ENCODE peak calls at places on chromosomes 13 and 19, in five cellular contexts. J is EH, U is mesenteric fat pad, O is left ventricle myocardium inferior, S is upper lobe of right lung. Z is an unnamed sample.

GRCh38 chr19:3857449-3858003 is 11.3 kb downstream of the ZFR2 start:
- DNase-seq in J (no peak), U (no peak), O (no peak), S (no peak), Z (no peak)

GRCh38 chr13:79936368-79937136 is 404.4 kb downstream of the SPRY2 start:
- DNase-seq in J (peak), U (no peak), O (no peak), S (no peak), Z (peak)

GRCh38 chr19:18291019-18291524 is 9.7 kb upstream of the JUND start:
- DNase-seq in J (no peak), U (no peak), O (peak), S (no peak), Z (no peak)

GRCh38 chr19:36638862-36639510 is 27.7 kb downstream of the ZNF461 start:
- DNase-seq in J (peak), U (no peak), O (no peak), S (no peak), Z (no peak)

GRCh38 chr19:17830567-17831418 is 9.5 kb upstream of the INSL3 start:
- DNase-seq in J (peak), U (no peak), O (no peak), S (peak), Z (peak)

GRCh38 chr13:20360041-20360491 is 127.9 kb upstream of the GJB6 start:
- DNase-seq in J (peak), U (no peak), O (no peak), S (no peak), Z (peak)

GRCh38 chr13:74465279-74465678 is 331.1 kb upstream of the KLF12 start:
- DNase-seq in J (no peak), U (no peak), O (no peak), S (no peak), Z (no peak)

GRCh38 chr19:13053761-13054604 is 48.7 kb downstream of the LYL1 start:
- DNase-seq in J (peak), U (no peak), O (peak), S (peak), Z (peak)

GRCh38 chr19:34773555-34773864 is 495 bp upstream of the ZNF599 start:
- DNase-seq in J (no peak), U (no peak), O (no peak), S (no peak), Z (no peak)

GRCh38 chr19:1074512-1075283 is 7.7 kb downstream of the ARHGAP45 start:
- DNase-seq in J (no peak), U (peak), O (peak), S (peak), Z (peak)

GRCh38 chr19:29923653-29924052 is 18.4 kb upstream of the URI1 start:
- DNase-seq in J (no peak), U (no peak), O (no peak), S (no peak), Z (no peak)

GRCh38 chr19:15109768-15110417 is 2.7 kb downstream of the SYDE1 start:
- DNase-seq in J (no peak), U (no peak), O (no peak), S (no peak), Z (no peak)

GRCh38 chr19:46579286-46579944 is 21.7 kb upstream of the CALM3 start:
- DNase-seq in J (peak), U (no peak), O (no peak), S (no peak), Z (peak)

GRCh38 chr13:82847595-82847994 is 1034.7 kb downstream of the SLITRK1 start:
- DNase-seq in J (no peak), U (no peak), O (no peak), S (no peak), Z (no peak)

GRCh38 chr13:112970552-112971287 is 1.7 kb downstream of the MCF2L start:
- DNase-seq in J (peak), U (no peak), O (no peak), S (peak), Z (no peak)

GRCh38 chr19:40578442-40578908 is 1.8 kb downstream of the SHKBP1 start:
- DNase-seq in J (peak), U (no peak), O (no peak), S (no peak), Z (peak)

GRCh38 chr19:52600639-52601024 is 30.5 kb downstream of the ZNF701 start:
- DNase-seq in J (no peak), U (peak), O (no peak), S (peak), Z (peak)

GRCh38 chr13:73138967-73139491 is 80.2 kb downstream of the KLF5 start:
- DNase-seq in J (no peak), U (no peak), O (no peak), S (no peak), Z (no peak)